ENCODE peak calls at places on chromosomes 16 and 17, in five cellular contexts. P is activated CD8-positive, alpha-beta memory T cell treated with anti-CD3 and anti-CD28 coated beads for 4 hours; T is activated T-helper 1 cell treated with anti-CD3 and anti-CD28 coated beads, Interleukin-2, amount 50 U/mL, for 16 hours; D is tibial artery; W is HFFc6. U is an unnamed sample.

GRCh38 chr17:46162871-46163270 is 30.4 kb downstream of the KANSL1 start:
- DNase-seq in T (no peak), P (no peak), D (no peak), W (no peak), U (no peak)

GRCh38 chr17:42684033-42684625 is 1.8 kb downstream of the CNTNAP1 start:
- DNase-seq in T (no peak), D (no peak), P (no peak), W (no peak), U (no peak)

GRCh38 chr17:73397856-73398540 is 86.2 kb upstream of the CDC42EP4 start:
- DNase-seq in D (no peak), T (no peak), P (no peak), W (no peak), U (no peak)

GRCh38 chr16:66369055-66369592 is 2.6 kb downstream of the CDH5 start:
- DNase-seq in P (no peak), D (no peak), W (no peak), T (no peak), U (no peak)

GRCh38 chr16:66521951-66522771 is 27.8 kb downstream of the TK2 start:
- DNase-seq in T (peak), D (no peak), P (peak), W (peak), U (peak)

GRCh38 chr17:34721326-34721725 is 141.9 kb downstream of the TMEM132E start:
- DNase-seq in P (no peak), T (no peak), D (no peak), W (no peak), U (no peak)

GRCh38 chr16:11955713-11956123 is 9.3 kb upstream of the TNFRSF17 start:
- DNase-seq in T (no peak), D (no peak), P (no peak), W (peak), U (no peak)

GRCh38 chr16:53913082-53913870 is 209.3 kb downstream of the FTO start:
- DNase-seq in P (no peak), W (peak), D (no peak), T (no peak), U (no peak)

GRCh38 chr17:57553525-57553924 is 191.6 kb downstream of the CCDC182 start:
- DNase-seq in D (no peak), T (no peak), W (peak), P (no peak), U (no peak)

GRCh38 chr17:59093145-59093701 is 13.5 kb downstream of the TRIM37 start:
- DNase-seq in T (no peak), P (no peak), D (no peak), W (no peak), U (no peak)

GRCh38 chr17:61770043-61770442 is 93.3 kb downstream of the BRIP1 start:
- DNase-seq in D (no peak), W (peak), P (no peak), T (no peak), U (no peak)

GRCh38 chr16:84412262-84412661 is 43.9 kb downstream of the ATP2C2 start:
- DNase-seq in W (no peak), P (no peak), T (no peak), D (no peak), U (no peak)

GRCh38 chr17:71183083-71183697 is 937.6 kb upstream of the SOX9 start:
- DNase-seq in D (no peak), T (no peak), P (no peak), W (no peak), U (no peak)

GRCh38 chr17:5943991-5944390 is 126.2 kb upstream of the WSCD1 start:
- DNase-seq in D (no peak), P (no peak), T (no peak), W (no peak), U (no peak)

GRCh38 chr16:11964761-11965539 is at the start of gene TNFRSF17:
- DNase-seq in W (peak), D (no peak), T (no peak), P (no peak), U (no peak)

GRCh38 chr16:4882633-4883285 is 35.5 kb downstream of the UBN1 start:
- DNase-seq in D (no peak), P (no peak), T (no peak), W (peak), U (no peak)

GRCh38 chr16:4385789-4386451 is 14.3 kb downstream of the VASN start:
- DNase-seq in W (peak), T (no peak), D (peak), P (no peak), U (no peak)

GRCh38 chr17:81911277-81911961 is at the start of gene PCYT2:
- DNase-seq in P (peak), D (peak), W (peak), T (peak), U (peak)

GRCh38 chr17:83106913-83107655 is 27.7 kb downstream of the METRNL start:
- DNase-seq in D (no peak), T (no peak), P (no peak), W (no peak), U (no peak)

GRCh38 chr17:81867952-81868673 is 3.0 kb downstream of the ARHGDIA start:
- DNase-seq in T (no peak), P (no peak), W (no peak), D (no peak), U (no peak)

GRCh38 chr16:73063854-73064226 is 15.9 kb upstream of the ZFHX3 start:
- DNase-seq in D (no peak), T (no peak), W (no peak), P (no peak), U (no peak)

U was measured in activated gamma-delta T cell treated with anti-CD3 and anti-CD28 coated beads, Interleukin-2, amount 50 U/mL, for 16 hours.